ENCODE peak calls at places on chromosomes 16 and 17, in nine cellular contexts. O is kidney epithelial cell, N is GM20000, F is epithelial cell of esophagus, Z is choroid plexus epithelial cell, R is GM23338, Y is tibial nerve, T is bronchial epithelial cell, D is mucosa of descending colon. U is an unnamed sample.

GRCh38 chr17:62819511-62820221 is 11.6 kb upstream of the MARCHF10 start:
- DNase-seq in O (peak; percentile 97), N (no peak), F (peak; percentile 99), Z (peak; percentile 99), R (peak; percentile 64), Y (peak; percentile 65), T (peak; percentile 99), D (peak; percentile 63), U (peak; percentile 49)

GRCh38 chr16:7629571-7629970 is 296.9 kb downstream of the RBFOX1 start:
- DNase-seq in O (no peak), N (no peak), F (no peak), Z (no peak), R (no peak), Y (no peak), T (no peak), D (no peak), U (no peak)

GRCh38 chr17:42441717-42442565 is 16.7 kb upstream of the ATP6V0A1 start:
- DNase-seq in O (no peak), N (no peak), F (no peak), Z (no peak), R (peak; percentile 75), Y (no peak), T (no peak), D (no peak), U (no peak)

GRCh38 chr17:13562271-13562800 is 39.4 kb downstream of the HS3ST3A1 start:
- DNase-seq in O (peak; percentile 93), N (no peak), F (peak; percentile 26), Z (peak; percentile 96), R (no peak), Y (no peak), T (peak; percentile 67), D (no peak), U (no peak)

GRCh38 chr16:15690296-15690695 is 40.3 kb downstream of the NDE1 start:
- DNase-seq in O (no peak), N (no peak), F (no peak), Z (peak; percentile 5), R (no peak), Y (no peak), T (no peak), D (no peak), U (no peak)

GRCh38 chr17:311119-311848 is 41.3 kb downstream of the RPH3AL start:
- DNase-seq in O (no peak), N (no peak), F (no peak), Z (no peak), R (peak; percentile 42), Y (no peak), T (no peak), D (peak; percentile 10), U (no peak)

GRCh38 chr16:82633964-82634600 is 7.3 kb downstream of the CDH13 start:
- DNase-seq in O (no peak), N (no peak), F (peak; percentile 91), Z (peak; percentile 44), R (no peak), Y (no peak), T (peak; percentile 84), D (peak; percentile 55), U (no peak)

GRCh38 chr16:81987706-81988105 is 23.6 kb downstream of the SDR42E1 start:
- DNase-seq in O (no peak), N (no peak), F (peak; percentile 50), Z (no peak), R (no peak), Y (no peak), T (peak; percentile 38), D (no peak), U (no peak)

GRCh38 chr17:72518810-72519597 is 398.2 kb downstream of the SOX9 start:
- DNase-seq in O (no peak), N (no peak), F (no peak), Z (no peak), R (no peak), Y (no peak), T (no peak), D (peak; percentile 74), U (peak; percentile 11)

GRCh38 chr17:44601574-44602372 is 44.5 kb downstream of the FZD2 start:
- DNase-seq in O (no peak), N (no peak), F (no peak), Z (peak; percentile 28), R (no peak), Y (no peak), T (no peak), D (no peak), U (no peak)

GRCh38 chr16:14310519-14310991 is 239.4 kb downstream of the MRTFB start:
- DNase-seq in O (no peak), N (peak; percentile 64), F (no peak), Z (peak; percentile 47), R (peak; percentile 69), Y (no peak), T (no peak), D (no peak), U (no peak)

GRCh38 chr16:27070776-27071175 is 4.0 kb downstream of the C16orf82 start:
- DNase-seq in O (no peak), N (no peak), F (no peak), Z (no peak), R (no peak), Y (no peak), T (no peak), D (no peak), U (no peak)

GRCh38 chr17:58741121-58741625 is 14.5 kb upstream of the PPM1E start:
- DNase-seq in O (no peak), N (no peak), F (peak; percentile 96), Z (peak; percentile 74), R (no peak), Y (no peak), T (peak; percentile 97), D (no peak), U (no peak)

GRCh38 chr16:26598989-26599785 is 467.5 kb upstream of the C16orf82 start:
- DNase-seq in O (no peak), N (no peak), F (no peak), Z (peak; percentile 25), R (peak; percentile 58), Y (no peak), T (no peak), D (no peak), U (no peak)

GRCh38 chr16:6977906-6978305 is 354.7 kb upstream of the RBFOX1 start:
- DNase-seq in O (no peak), N (no peak), F (no peak), Z (no peak), R (no peak), Y (no peak), T (no peak), D (no peak), U (no peak)

GRCh38 chr16:630815-631405 is at the start of gene WFIKKN1:
- DNase-seq in O (no peak), N (peak; percentile 26), F (no peak), Z (no peak), R (peak; percentile 78), Y (no peak), T (no peak), D (peak; percentile 70), U (peak; percentile 80)

GRCh38 chr17:57264250-57264649 is 7.9 kb downstream of the MSI2 start:
- DNase-seq in O (no peak), N (no peak), F (no peak), Z (no peak), R (no peak), Y (no peak), T (no peak), D (no peak), U (no peak)

GRCh38 chr16:78794581-78795300 is 695.3 kb downstream of the WWOX start:
- DNase-seq in O (no peak), N (no peak), F (no peak), Z (no peak), R (no peak), Y (no peak), T (no peak), D (no peak), U (no peak)

GRCh38 chr16:25481636-25482035 is 210.1 kb upstream of the HS3ST4 start:
- DNase-seq in O (peak; percentile 21), N (no peak), F (peak; percentile 23), Z (no peak), R (peak; percentile 26), Y (no peak), T (peak; percentile 12), D (no peak), U (no peak)

DNA sequence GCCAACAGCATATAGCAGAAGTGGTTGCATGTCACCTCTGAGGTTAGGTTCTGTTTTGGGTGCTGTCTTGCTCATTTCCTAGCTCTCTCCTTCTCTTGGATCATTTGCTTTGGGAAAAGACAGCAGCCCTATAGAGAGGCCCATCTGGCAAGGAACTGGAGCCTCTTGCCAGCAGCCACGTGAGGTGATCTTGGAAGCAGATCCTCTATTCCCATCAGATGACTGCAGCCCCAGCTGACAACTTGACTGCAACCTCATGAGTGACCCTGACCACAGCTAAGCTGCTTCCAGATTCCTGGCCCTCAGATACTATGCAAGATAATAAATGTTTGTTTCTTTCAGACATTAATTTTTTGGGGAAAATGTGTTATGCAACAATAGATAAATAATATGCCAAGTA is 213.3 kb upstream of the HS3ST4 start:
- DNase-seq in O (no peak), N (no peak), F (no peak), Z (no peak), R (no peak), Y (no peak), T (no peak), D (no peak), U (no peak)
- TF ChIP-seq CTCF in O (no peak), N (no peak), F (no peak), Z (no peak), R (no peak), Y (no peak), T (no peak), D (no peak), U (no peak)

DNA sequence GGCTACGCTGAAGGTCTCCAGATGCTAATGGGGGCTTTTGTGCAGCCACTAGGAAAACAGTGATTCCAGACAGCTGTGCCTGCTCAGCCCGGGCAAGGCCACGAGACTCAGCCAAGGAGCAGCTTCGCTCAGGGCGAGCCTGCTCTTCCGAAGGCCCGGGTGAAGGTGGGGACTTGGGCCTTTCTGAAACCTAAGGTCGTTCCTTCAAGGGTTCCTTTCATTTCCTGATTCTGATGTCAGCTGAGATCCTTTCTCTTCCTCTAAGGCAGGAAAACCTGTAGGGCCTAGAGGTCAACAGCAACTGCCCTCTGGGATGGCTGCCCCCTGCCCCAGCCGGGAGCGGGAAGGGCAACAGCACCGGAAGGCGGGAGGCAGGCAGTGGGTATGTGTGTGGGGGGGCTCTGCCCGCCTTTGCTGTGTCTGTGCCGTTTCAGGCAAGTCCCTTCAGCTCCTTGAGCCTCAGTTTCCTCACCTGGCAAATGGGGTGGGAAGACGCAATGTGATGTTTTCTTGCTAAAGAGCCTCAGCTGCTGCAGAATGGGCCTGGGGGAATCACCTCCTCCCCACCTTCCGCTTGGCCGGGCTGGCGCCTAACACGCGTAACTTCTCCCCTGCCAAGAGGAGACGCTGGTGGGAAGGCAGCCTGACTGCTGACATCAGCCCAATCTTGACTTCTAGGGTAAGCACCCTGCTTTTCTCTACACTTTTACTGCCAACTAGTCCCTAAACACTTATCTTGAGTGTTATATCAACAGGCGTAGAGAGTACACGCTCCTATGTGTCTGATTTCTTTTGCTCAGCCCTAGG is 32.8 kb downstream of the IRF8 start:
- DNase-seq in O (no peak), N (no peak), F (no peak), Z (no peak), R (no peak), Y (no peak), T (no peak), D (peak; percentile 51), U (no peak)
- TF ChIP-seq CTCF in O (no peak), N (no peak), F (no peak), Z (no peak), R (no peak), Y (no peak), T (no peak), D (no peak), U (no peak)

GRCh38 chr16:56851671-56852400 is 13.2 kb upstream of the SLC12A3 start:
- DNase-seq in O (no peak), N (no peak), F (no peak), Z (peak; percentile 77), R (peak; percentile 82), Y (no peak), T (no peak), D (peak; percentile 9), U (no peak)
- TF ChIP-seq CTCF in O (peak; percentile 62), N (no peak), F (peak; percentile 41), Z (peak; percentile 85), R (peak; percentile 57), Y (peak; percentile 26), T (peak; percentile 14), D (no peak), U (peak; percentile 23)

GRCh38 chr17:1628856-1629646 is 417 bp upstream of the SLC43A2 start:
- DNase-seq in O (no peak), N (peak; percentile 99), F (peak; percentile 93), Z (peak; percentile 94), R (peak; percentile 98), Y (peak; percentile 95), T (peak; percentile 70), D (peak; percentile 97), U (peak; percentile 81)
- TF ChIP-seq CTCF in O (no peak), N (peak; percentile 37), F (no peak), Z (no peak), R (peak; percentile 39), Y (peak; percentile 76), T (peak; percentile 9), D (no peak), U (no peak)